ENCODE peak calls at places on chromosome 6, in seven cellular contexts. B is AG10803; C is astrocyte of the spinal cord; S is osteoblast; D is tibial artery; T is CD8-positive, alpha-beta memory T cell; R is SK-N-SH. U is an unnamed sample.

GRCh38 chr6:1479601-1480236 is 90.3 kb downstream of the FOXF2 start:
- DNase-seq in C (no peak), B (no peak), T (no peak), D (no peak), S (no peak), R (no peak), U (no peak)

GRCh38 chr6:44735631-44735963 is 348.1 kb downstream of the CDC5L start:
- DNase-seq in T (no peak), C (peak), D (no peak), B (peak), R (no peak), S (peak), U (no peak)

GRCh38 chr6:82178084-82178758 is 69.3 kb downstream of the IBTK start:
- DNase-seq in C (peak), S (no peak), T (no peak), D (no peak), B (peak), R (peak), U (no peak)

GRCh38 chr6:154766288-154766687 is 33.1 kb downstream of the SCAF8 start:
- DNase-seq in R (no peak), T (no peak), D (no peak), S (no peak), C (no peak), B (peak), U (no peak)

GRCh38 chr6:161211380-161212035 is 62.4 kb downstream of the AGPAT4 start:
- DNase-seq in D (no peak), B (no peak), R (no peak), T (no peak), S (no peak), C (no peak), U (no peak)

GRCh38 chr6:66149132-66149531 is 442.1 kb upstream of the EYS start:
- DNase-seq in S (no peak), R (no peak), C (no peak), B (no peak), T (no peak), D (no peak), U (no peak)

GRCh38 chr6:132087391-132087790 is 136.2 kb upstream of the CCN2 start:
- DNase-seq in S (no peak), C (peak), T (no peak), D (no peak), R (no peak), B (peak), U (no peak)

GRCh38 chr6:115972679-115973078 is 88.0 kb downstream of the FRK start:
- DNase-seq in S (no peak), D (no peak), R (no peak), T (no peak), B (no peak), C (no peak), U (no peak)

GRCh38 chr6:1657116-1657776 is 47.5 kb downstream of the FOXC1 start:
- DNase-seq in T (no peak), S (no peak), B (no peak), D (no peak), C (no peak), R (no peak), U (no peak)

GRCh38 chr6:141641951-141642350 is 490.8 kb upstream of the GJE1 start:
- DNase-seq in B (no peak), C (no peak), D (no peak), R (no peak), S (no peak), T (no peak), U (no peak)

GRCh38 chr6:127869772-127870404 is 31.0 kb downstream of the THEMIS start:
- DNase-seq in S (no peak), T (no peak), C (no peak), B (no peak), D (no peak), R (no peak), U (peak)

GRCh38 chr6:11043961-11044711 is at the start of gene ELOVL2:
- DNase-seq in R (peak), B (peak), D (no peak), S (peak), C (peak), T (peak), U (peak)

GRCh38 chr6:43578748-43579147 is 2.8 kb downstream of the POLH start:
- DNase-seq in S (peak), R (no peak), B (peak), T (no peak), D (no peak), C (no peak), U (no peak)
- H3K4me3 ChIP-seq in S (no peak), R (peak), B (no peak), T (no peak), D (no peak), C (no peak), U (peak)

GRCh38 chr6:37005061-37005810 is at the start of gene FGD2:
- DNase-seq in T (no peak), D (no peak), C (no peak), R (no peak), B (no peak), S (no peak), U (peak)
- H3K4me3 ChIP-seq in T (no peak), D (peak), C (no peak), R (no peak), B (no peak), S (no peak), U (no peak)

DNA sequence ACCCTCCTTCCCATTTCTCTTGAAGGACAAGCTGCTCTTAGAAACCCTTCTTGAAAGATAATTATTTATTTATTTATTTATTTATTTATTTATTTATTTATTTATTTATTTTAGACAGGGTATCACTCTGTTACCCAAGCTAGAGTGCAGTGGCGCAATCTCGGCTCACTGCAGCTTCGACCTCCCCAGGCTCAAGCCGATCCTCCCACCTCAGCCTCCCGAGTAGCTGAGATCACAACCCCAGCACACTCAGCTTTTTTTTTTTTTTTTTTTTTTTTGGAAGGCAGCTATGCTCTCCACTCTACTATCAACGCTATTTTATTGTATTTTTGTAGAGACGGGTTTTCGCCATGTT is 1.2 kb upstream of the HEBP2 start:
- DNase-seq in D (no peak), B (no peak), T (no peak), S (no peak), C (no peak), R (no peak), U (no peak)
- H3K4me3 ChIP-seq in D (peak), B (peak), T (peak), S (peak), C (no peak), R (no peak), U (no peak)

GRCh38 chr6:97175806-97176205 is 107.2 kb downstream of the MMS22L start:
- DNase-seq in B (peak), T (no peak), C (peak), D (no peak), R (no peak), S (no peak), U (no peak)
- H3K4me3 ChIP-seq in B (no peak), T (no peak), C (no peak), D (no peak), R (no peak), S (no peak), U (no peak)

GRCh38 chr6:47241742-47242482 is 67.8 kb downstream of the TNFRSF21 start:
- DNase-seq in S (no peak), D (no peak), T (no peak), R (no peak), C (no peak), B (peak), U (no peak)
- H3K4me3 ChIP-seq in S (peak), D (no peak), T (no peak), R (no peak), C (no peak), B (no peak), U (no peak)

GRCh38 chr6:28124971-28125353 is 553 bp downstream of the ZSCAN16 start:
- DNase-seq in B (no peak), T (peak), C (no peak), D (no peak), S (no peak), R (no peak), U (no peak)

GRCh38 chr6:28124350-28124970 is at the start of gene ZSCAN16:
- DNase-seq in S (peak), C (peak), T (peak), R (peak), B (peak), D (peak), U (peak)

DNA sequence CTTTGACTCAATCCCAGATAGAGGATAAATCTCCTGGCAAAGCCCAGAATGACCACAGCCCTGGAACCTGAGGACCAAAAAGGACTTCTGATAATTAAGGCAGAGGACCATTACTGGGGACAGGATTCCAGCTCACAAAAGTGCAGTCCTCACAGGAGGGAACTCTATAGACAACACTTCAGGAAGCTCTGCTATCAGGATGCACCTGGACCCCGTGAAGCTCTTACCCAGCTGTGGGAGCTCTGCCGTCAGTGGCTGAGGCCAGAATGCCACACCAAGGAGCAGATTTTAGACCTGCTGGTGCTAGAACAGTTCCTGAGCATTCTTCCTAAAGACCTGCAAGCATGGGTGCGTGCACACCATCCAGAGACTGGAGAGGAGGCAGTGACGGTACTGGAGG is 987 bp downstream of the ZSCAN16 start:
- DNase-seq in S (no peak), C (no peak), T (no peak), D (no peak), R (no peak), B (no peak), U (no peak)
- H3K4me3 ChIP-seq in S (no peak), C (no peak), T (no peak), D (no peak), R (peak), B (no peak), U (no peak)

GRCh38 chr6:147821266-147821665 is 312.8 kb downstream of the SAMD5 start:
- DNase-seq in S (no peak), R (no peak), T (no peak), D (no peak), C (peak), B (no peak), U (no peak)

DNA sequence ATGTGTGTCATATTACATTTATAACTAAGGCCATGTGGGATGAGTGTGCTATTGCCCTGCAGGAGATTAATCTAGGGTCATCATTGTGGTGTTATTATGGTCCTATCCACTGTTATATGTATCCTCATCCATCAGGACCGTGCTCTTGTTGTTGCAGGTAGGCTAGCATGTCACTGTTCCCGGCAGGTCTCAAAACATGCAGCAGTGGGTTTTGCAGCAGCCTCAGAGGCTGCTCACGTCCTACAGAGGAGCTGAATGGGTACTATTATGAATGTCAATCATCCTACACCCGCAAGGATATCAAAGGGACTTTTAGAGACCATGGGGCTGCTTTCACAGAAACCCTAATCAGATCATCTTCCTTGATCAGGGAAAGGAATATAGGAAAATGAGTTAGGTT is 318.2 kb downstream of the SAMD5 start:
- DNase-seq in B (no peak), S (no peak), R (no peak), D (no peak), C (no peak), T (no peak), U (no peak)
- H3K4me3 ChIP-seq in B (no peak), S (no peak), R (no peak), D (no peak), C (no peak), T (no peak), U (no peak)

GRCh38 chr6:33413200-33413599 is 2.4 kb downstream of the PHF1 start:
- DNase-seq in T (no peak), R (no peak), S (peak), C (no peak), B (no peak), D (no peak), U (no peak)
- H3K4me3 ChIP-seq in T (no peak), R (no peak), S (no peak), C (no peak), B (no peak), D (no peak), U (no peak)

GRCh38 chr6:30883476-30883742 is 910 bp upstream of the DDR1 start:
- DNase-seq in C (no peak), T (no peak), R (no peak), D (peak), S (no peak), B (no peak), U (no peak)
- H3K4me3 ChIP-seq in C (no peak), T (no peak), R (peak), D (peak), S (no peak), B (no peak), U (peak)

GRCh38 chr6:95589826-95590570 is 12.7 kb downstream of the MANEA start:
- DNase-seq in R (no peak), C (no peak), D (no peak), S (no peak), T (no peak), B (no peak), U (no peak)

GRCh38 chr6:95593025-95593424 is 15.7 kb downstream of the MANEA start:
- DNase-seq in R (no peak), D (no peak), C (no peak), B (no peak), S (no peak), T (no peak), U (no peak)

GRCh38 chr6:95589067-95589466 is 11.7 kb downstream of the MANEA start:
- DNase-seq in D (no peak), S (no peak), C (no peak), B (no peak), R (no peak), T (no peak), U (no peak)

GRCh38 chr6:95587989-95588388 is 10.7 kb downstream of the MANEA start:
- DNase-seq in R (no peak), D (no peak), B (no peak), S (no peak), T (no peak), C (no peak), U (no peak)
- H3K4me3 ChIP-seq in R (no peak), D (no peak), B (no peak), S (no peak), T (no peak), C (no peak), U (peak)